ENCODE peak calls at places on chromosomes 16 and 17, in ten cellular contexts. C is CD8-positive, alpha-beta T cell; Q is HAP-1; Z is thoracic aorta; J is fibroblast of lung; A is tibial artery; W is right lobe of liver; R is GM23338; T is bronchial epithelial cell; K is mucosa of descending colon. B is an unnamed sample.

GRCh38 chr17:10798332-10798749 is 5.6 kb downstream of the TMEM238L start:
- DNase-seq in C (no peak), Q (no peak), Z (no peak), J (no peak), A (no peak), W (no peak), R (no peak), T (no peak), K (no peak), B (peak; percentile 78)

GRCh38 chr16:72858611-72859493 is 189.1 kb downstream of the ZFHX3 start:
- DNase-seq in C (no peak), Q (no peak), Z (no peak), J (peak; percentile 70), A (peak; percentile 67), W (no peak), R (no peak), T (no peak), K (no peak), B (peak; percentile 14)

GRCh38 chr16:8962393-8963009 is 1.2 kb downstream of the USP7 start:
- DNase-seq in C (peak; percentile 29), Q (no peak), Z (no peak), J (no peak), A (no peak), W (peak; percentile 62), R (peak; percentile 69), T (no peak), K (peak; percentile 58), B (peak; percentile 39)

GRCh38 chr17:76121932-76122383 is 18.4 kb upstream of the EXOC7 start:
- DNase-seq in C (no peak), Q (no peak), Z (no peak), J (no peak), A (no peak), W (no peak), R (peak; percentile 72), T (no peak), K (no peak), B (peak; percentile 17)

GRCh38 chr16:78705694-78706093 is 606.2 kb downstream of the WWOX start:
- DNase-seq in C (no peak), Q (no peak), Z (no peak), J (peak; percentile 55), A (no peak), W (no peak), R (peak; percentile 62), T (peak; percentile 99), K (peak; percentile 9), B (no peak)

GRCh38 chr17:1058423-1059130 is 61.6 kb downstream of the TIMM22 start:
- DNase-seq in C (peak; percentile 33), Q (peak; percentile 74), Z (no peak), J (peak; percentile 32), A (no peak), W (peak; percentile 59), R (peak; percentile 74), T (peak; percentile 45), K (peak; percentile 65), B (no peak)

GRCh38 chr16:2686912-2687507 is 4.7 kb downstream of the KCTD5 start:
- DNase-seq in C (peak; percentile 20), Q (no peak), Z (no peak), J (no peak), A (peak; percentile 59), W (peak; percentile 74), R (no peak), T (no peak), K (peak; percentile 45), B (no peak)

GRCh38 chr16:9901-10665 is 43.3 kb downstream of the POLR3K start:
- DNase-seq in C (no peak), Q (peak; percentile 30), Z (no peak), J (no peak), A (no peak), W (no peak), R (peak; percentile 12), T (no peak), K (no peak), B (peak; percentile 25)

GRCh38 chr17:78929908-78930775 is 5.0 kb upstream of the TIMP2 start:
- DNase-seq in C (no peak), Q (no peak), Z (no peak), J (no peak), A (no peak), W (no peak), R (no peak), T (no peak), K (no peak), B (peak; percentile 25)

GRCh38 chr17:79680381-79680780 is 50.4 kb upstream of the ENPP7 start:
- DNase-seq in C (no peak), Q (no peak), Z (no peak), J (no peak), A (no peak), W (peak; percentile 16), R (no peak), T (no peak), K (no peak), B (no peak)

GRCh38 chr16:48194828-48195566 is 39.2 kb upstream of the ABCC12 start:
- DNase-seq in C (no peak), Q (peak; percentile 66), Z (no peak), J (peak; percentile 61), A (no peak), W (no peak), R (no peak), T (peak; percentile 100), K (peak; percentile 29), B (peak; percentile 92)

GRCh38 chr16:48383877-48384304 is 1.3 kb downstream of the SIAH1 start:
- DNase-seq in C (no peak), Q (no peak), Z (no peak), J (no peak), A (no peak), W (no peak), R (peak; percentile 35), T (peak; percentile 39), K (peak; percentile 45), B (peak; percentile 32)

GRCh38 chr16:74936902-74937560 is 47.9 kb downstream of the WDR59 start:
- DNase-seq in C (no peak), Q (no peak), Z (no peak), J (peak; percentile 96), A (no peak), W (no peak), R (no peak), T (no peak), K (peak; percentile 9), B (no peak)

GRCh38 chr17:48626202-48626469 is at the start of gene HOXB9:
- DNase-seq in C (no peak), Q (no peak), Z (no peak), J (no peak), A (no peak), W (no peak), R (no peak), T (no peak), K (no peak), B (no peak)

GRCh38 chr17:48627625-48628510 is 1.7 kb upstream of the HOXB9 start:
- DNase-seq in C (no peak), Q (no peak), Z (no peak), J (no peak), A (no peak), W (no peak), R (no peak), T (no peak), K (no peak), B (no peak)

GRCh38 chr17:48625502-48626201 is 506 bp downstream of the HOXB9 start:
- DNase-seq in C (no peak), Q (peak; percentile 69), Z (no peak), J (no peak), A (no peak), W (no peak), R (peak; percentile 66), T (no peak), K (peak; percentile 89), B (peak; percentile 23)

GRCh38 chr17:48626470-48627241 is 498 bp upstream of the HOXB9 start:
- DNase-seq in C (no peak), Q (peak; percentile 63), Z (no peak), J (no peak), A (no peak), W (no peak), R (peak; percentile 73), T (no peak), K (peak; percentile 84), B (no peak)

GRCh38 chr17:48627242-48627597 is 1.1 kb upstream of the HOXB9 start:
- DNase-seq in C (no peak), Q (no peak), Z (no peak), J (no peak), A (no peak), W (no peak), R (no peak), T (no peak), K (no peak), B (no peak)
- H3K4me3 ChIP-seq in C (peak overlapping the region; percentile 17), Q (no peak overlapping the region), Z (no peak overlapping the region), J (no peak overlapping the region), A (no peak overlapping the region), W (no peak overlapping the region), R (peak overlapping the region; percentile 42), T (no peak overlapping the region), K (no peak overlapping the region), B (no peak overlapping the region)

DNA sequence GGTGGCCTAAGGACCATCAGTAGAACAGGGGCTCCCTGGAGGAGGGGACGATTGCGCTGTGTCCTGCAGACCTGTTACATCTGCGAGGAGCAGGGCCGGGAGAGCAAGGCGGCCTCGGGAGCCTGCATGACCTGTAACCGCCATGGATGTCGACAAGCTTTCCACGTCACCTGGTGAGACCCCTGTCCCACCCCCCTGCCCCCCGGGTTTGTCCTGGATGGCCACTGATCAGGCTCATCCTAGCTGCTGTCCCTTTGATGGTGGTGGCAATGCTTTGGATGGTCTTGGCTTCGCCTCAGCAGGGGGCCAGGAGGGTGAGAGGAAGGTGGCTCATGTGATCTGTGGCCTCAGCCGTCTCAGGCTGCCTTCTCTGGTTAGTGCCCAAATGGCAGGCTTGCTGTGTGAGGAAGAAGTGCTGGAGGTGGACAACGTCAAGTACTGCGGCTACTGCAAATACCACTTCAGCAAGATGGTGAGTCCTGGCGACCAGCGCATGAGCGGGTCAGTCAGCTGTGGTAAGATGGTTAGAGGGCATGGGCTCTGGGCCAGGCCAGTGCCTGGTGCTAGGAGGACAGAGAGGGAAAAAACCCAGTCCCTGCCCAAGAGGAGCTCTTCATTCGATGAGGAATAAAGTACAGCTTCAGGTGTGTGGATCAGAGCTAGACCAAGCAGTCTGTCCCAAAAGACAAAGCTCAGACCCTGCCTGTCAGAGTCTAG is 4.2 kb downstream of the MLLT6 start:
- DNase-seq in C (no peak), Q (no peak), Z (no peak), J (no peak), A (no peak), W (no peak), R (no peak), T (no peak), K (no peak), B (peak; percentile 89)
- H3K36me3 ChIP-seq in C (peaks cover 63% of the 10 kb centered on the region), Q (peaks cover 45% of the 10 kb centered on the region), Z (peaks cover 34% of the 10 kb centered on the region), J (peaks cover 10% of the 10 kb centered on the region), A (peaks cover 58% of the 10 kb centered on the region), W (peaks cover 9% of the 10 kb centered on the region), R (no peaks in the 10 kb centered on the region), T (peaks cover 20% of the 10 kb centered on the region), K (no peaks in the 10 kb centered on the region), B (peaks cover 40% of the 10 kb centered on the region)

GRCh38 chr16:66427451-66427860 is 361 bp downstream of the BEAN1 start:
- DNase-seq in C (no peak), Q (no peak), Z (no peak), J (no peak), A (no peak), W (no peak), R (peak; percentile 59), T (no peak), K (no peak), B (no peak)
- H3K4me3 ChIP-seq in C (peak overlapping the region; percentile 33), Q (peak overlapping the region; percentile 6), Z (peak overlapping the region; percentile 69), J (no peak overlapping the region), A (peak overlapping the region; percentile 62), W (peak overlapping the region; percentile 35), R (peak overlapping the region; percentile 61), T (peak overlapping the region; percentile 21), K (no peak overlapping the region), B (peak overlapping the region; percentile 59)

DNA sequence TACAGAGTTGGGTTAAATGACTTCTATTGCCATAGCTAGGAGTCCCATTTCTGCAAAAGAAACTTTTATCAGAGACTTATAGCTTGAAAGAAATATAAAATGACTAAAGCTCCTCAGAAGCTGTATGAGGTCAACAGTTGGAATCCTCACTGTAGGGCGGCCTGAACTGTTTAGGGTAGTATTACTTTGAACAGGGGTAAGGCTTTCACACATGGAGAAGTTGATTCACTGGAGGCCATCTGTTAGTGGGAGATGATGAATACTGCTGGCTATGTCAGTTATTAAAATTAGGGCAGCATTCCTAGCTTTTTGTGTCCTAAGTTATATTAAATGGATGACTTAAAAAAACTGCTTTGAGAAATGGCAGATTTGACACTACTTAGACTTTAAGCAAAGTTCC is 6.0 kb downstream of the TTC19 start:
- DNase-seq in C (no peak), Q (no peak), Z (no peak), J (no peak), A (no peak), W (no peak), R (no peak), T (no peak), K (no peak), B (no peak)
- H3K36me3 ChIP-seq in C (peaks cover 61% of the 10 kb centered on the region), Q (peaks cover 86% of the 10 kb centered on the region), Z (peaks cover 41% of the 10 kb centered on the region), J (peaks cover 21% of the 10 kb centered on the region), A (peaks cover 82% of the 10 kb centered on the region), W (peaks cover 81% of the 10 kb centered on the region), R (peaks cover 75% of the 10 kb centered on the region), T (peaks cover 26% of the 10 kb centered on the region), K (peaks cover 3% of the 10 kb centered on the region), B (peaks cover 69% of the 10 kb centered on the region)